ENCODE peak calls at places on chromosomes 4 and X, in ten cellular contexts. A, B, C, L, V, E, W, U, H and Q are unnamed samples.

GRCh38 chr4:42216569-42216968 is 64.1 kb upstream of the BEND4 start:
- DNase-seq in A (no peak), B (no peak), C (no peak), L (no peak), V (no peak), E (no peak), W (no peak), U (no peak), H (no peak), Q (no peak)

GRCh38 chrX:26783512-26784225 is 567.7 kb downstream of the MAGEB5 start:
- DNase-seq in A (no peak), B (no peak), C (peak), L (no peak), V (peak), E (peak), W (no peak), U (peak), H (peak), Q (peak)

GRCh38 chr4:58935336-58935735 is 1825.2 kb upstream of the IGFBP7 start:
- DNase-seq in A (no peak), B (no peak), C (no peak), L (no peak), V (no peak), E (no peak), W (no peak), U (no peak), H (no peak), Q (no peak)

GRCh38 chrX:9785944-9786741 is at the start of gene SHROOM2:
- DNase-seq in A (no peak), B (no peak), C (no peak), L (no peak), V (peak), E (peak), W (peak), U (peak), H (no peak), Q (peak)

GRCh38 chr4:87819281-87819919 is 13.4 kb upstream of the MEPE start:
- DNase-seq in A (no peak), B (no peak), C (peak), L (no peak), V (no peak), E (no peak), W (no peak), U (no peak), H (peak), Q (no peak)

GRCh38 chrX:44876767-44877166 is 3.8 kb downstream of the KDM6A start:
- DNase-seq in A (no peak), B (no peak), C (no peak), L (no peak), V (no peak), E (no peak), W (no peak), U (no peak), H (no peak), Q (no peak)

GRCh38 chr4:1293981-1294380 is 4.3 kb downstream of the MAEA start:
- DNase-seq in A (no peak), B (no peak), C (peak), L (no peak), V (peak), E (no peak), W (no peak), U (no peak), H (no peak), Q (no peak)

GRCh38 chr4:102817613-102818268 is 9.6 kb downstream of the UBE2D3 start:
- DNase-seq in A (no peak), B (no peak), C (no peak), L (no peak), V (no peak), E (no peak), W (no peak), U (no peak), H (no peak), Q (no peak)

GRCh38 chr4:184476660-184477059 is 2.3 kb upstream of the IRF2 start:
- DNase-seq in A (peak), B (no peak), C (no peak), L (peak), V (no peak), E (no peak), W (no peak), U (no peak), H (no peak), Q (no peak)

GRCh38 chr4:74006009-74006476 is 7.6 kb upstream of the CXCL5 start:
- DNase-seq in A (no peak), B (no peak), C (peak), L (no peak), V (no peak), E (no peak), W (no peak), U (no peak), H (peak), Q (no peak)

GRCh38 chrX:46704767-46705386 is 54.0 kb downstream of the SLC9A7 start:
- DNase-seq in A (no peak), B (no peak), C (peak), L (no peak), V (no peak), E (no peak), W (no peak), U (no peak), H (peak), Q (no peak)

GRCh38 chr4:182548156-182548555 is 305.0 kb downstream of the TENM3 start:
- DNase-seq in A (no peak), B (no peak), C (no peak), L (no peak), V (no peak), E (no peak), W (no peak), U (no peak), H (no peak), Q (no peak)

GRCh38 chrX:2351999-2352995 is 148.5 kb downstream of the DHRSX start:
- DNase-seq in A (no peak), B (no peak), C (peak), L (no peak), V (no peak), E (no peak), W (no peak), U (no peak), H (peak), Q (no peak)

GRCh38 chr4:22635692-22636091 is 57.0 kb upstream of the GBA3 start:
- DNase-seq in A (no peak), B (no peak), C (no peak), L (no peak), V (no peak), E (no peak), W (no peak), U (peak), H (no peak), Q (no peak)

GRCh38 chrX:153853902-153854267 is 23.5 kb upstream of the PDZD4 start:
- DNase-seq in A (no peak), B (no peak), C (no peak), L (no peak), V (no peak), E (no peak), W (no peak), U (no peak), H (no peak), Q (no peak)

GRCh38 chrX:38346150-38346549 is 6.3 kb upstream of the OTC start:
- DNase-seq in A (no peak), B (no peak), C (no peak), L (no peak), V (no peak), E (no peak), W (no peak), U (no peak), H (no peak), Q (no peak)

GRCh38 chr4:101651778-101652177 is 138.8 kb upstream of the BANK1 start:
- DNase-seq in A (no peak), B (no peak), C (no peak), L (no peak), V (no peak), E (no peak), W (no peak), U (no peak), H (peak), Q (no peak)

GRCh38 chr4:123444298-123444731 is 47.7 kb downstream of the SPRY1 start:
- DNase-seq in A (no peak), B (no peak), C (peak), L (peak), V (no peak), E (peak), W (no peak), U (peak), H (no peak), Q (peak)

GRCh38 chrX:135923353-135923752 is 29.8 kb downstream of the SAGE1 start:
- DNase-seq in A (no peak), B (no peak), C (peak), L (no peak), V (no peak), E (no peak), W (no peak), U (no peak), H (peak), Q (peak)

GRCh38 chr4:151226004-151226932 is 50.7 kb upstream of the PRSS48 start:
- DNase-seq in A (no peak), B (no peak), C (peak), L (no peak), V (no peak), E (no peak), W (no peak), U (no peak), H (peak), Q (no peak)

GRCh38 chr4:150849016-150849415 is 166.1 kb downstream of the LRBA start:
- DNase-seq in A (no peak), B (no peak), C (peak), L (no peak), V (no peak), E (no peak), W (no peak), U (no peak), H (peak), Q (no peak)

GRCh38 chrX:145881175-145881867 is 63.7 kb downstream of the SLITRK2 start:
- DNase-seq in A (no peak), B (no peak), C (no peak), L (no peak), V (no peak), E (no peak), W (no peak), U (no peak), H (no peak), Q (no peak)

GRCh38 chr4:152239216-152239615 is 296.7 kb downstream of the FBXW7 start:
- DNase-seq in A (no peak), B (no peak), C (no peak), L (no peak), V (no peak), E (no peak), W (no peak), U (no peak), H (no peak), Q (no peak)